ENCODE peak calls at places on chromosomes 11 and 22, in six cellular contexts. One of them, this sample, is unnamed.

GRCh38 chr11:115672999-115673411 is 168.8 kb upstream of the CADM1 start:
- DNase-seq in hepatocyte: peak; percentile 25
- DNase-seq in fibroblast of pulmonary artery: peak; percentile 1
- DNase-seq in HCT116: no peak
- DNase-seq in cardiac fibroblast: no peak
- DNase-seq in progenitor cell of endocrine pancreas: no peak
- DNase-seq in this sample: no peak

GRCh38 chr22:29151316-29151715 is 54.4 kb upstream of the EMID1 start:
- DNase-seq in hepatocyte: no peak
- DNase-seq in cardiac fibroblast: no peak
- DNase-seq in fibroblast of pulmonary artery: no peak
- DNase-seq in HCT116: no peak
- DNase-seq in progenitor cell of endocrine pancreas: no peak
- DNase-seq in this sample: no peak

GRCh38 chr11:6249822-6250555 is 9.6 kb upstream of the CCKBR start:
- DNase-seq in cardiac fibroblast: peak; percentile 80
- DNase-seq in hepatocyte: peak; percentile 78
- DNase-seq in fibroblast of pulmonary artery: peak; percentile 92
- DNase-seq in HCT116: peak; percentile 18
- DNase-seq in progenitor cell of endocrine pancreas: no peak
- DNase-seq in this sample: no peak

GRCh38 chr11:2789331-2789730 is 89.5 kb upstream of the KCNQ1OT1 start:
- DNase-seq in cardiac fibroblast: no peak
- DNase-seq in progenitor cell of endocrine pancreas: peak; percentile 7
- DNase-seq in hepatocyte: no peak
- DNase-seq in fibroblast of pulmonary artery: no peak
- DNase-seq in HCT116: no peak
- DNase-seq in this sample: no peak

GRCh38 chr22:49753961-49754673 is 73.6 kb downstream of the BRD1 start:
- DNase-seq in cardiac fibroblast: no peak
- DNase-seq in progenitor cell of endocrine pancreas: no peak
- DNase-seq in fibroblast of pulmonary artery: no peak
- DNase-seq in HCT116: no peak
- DNase-seq in hepatocyte: no peak
- DNase-seq in this sample: no peak

GRCh38 chr11:17517186-17517585 is 27.0 kb downstream of the USH1C start:
- DNase-seq in progenitor cell of endocrine pancreas: no peak
- DNase-seq in fibroblast of pulmonary artery: no peak
- DNase-seq in hepatocyte: no peak
- DNase-seq in HCT116: no peak
- DNase-seq in cardiac fibroblast: no peak
- DNase-seq in this sample: no peak

GRCh38 chr11:134911514-134912180 is 499.6 kb upstream of the B3GAT1 start:
- DNase-seq in fibroblast of pulmonary artery: no peak
- DNase-seq in cardiac fibroblast: no peak
- DNase-seq in hepatocyte: no peak
- DNase-seq in progenitor cell of endocrine pancreas: no peak
- DNase-seq in HCT116: no peak
- DNase-seq in this sample: no peak

GRCh38 chr11:45147871-45148270 is 1.4 kb downstream of the PRDM11 start:
- DNase-seq in hepatocyte: no peak
- DNase-seq in progenitor cell of endocrine pancreas: no peak
- DNase-seq in HCT116: no peak
- DNase-seq in cardiac fibroblast: no peak
- DNase-seq in fibroblast of pulmonary artery: no peak
- DNase-seq in this sample: no peak

GRCh38 chr11:44671234-44671633 is 55.5 kb upstream of the TSPAN18 start:
- DNase-seq in hepatocyte: no peak
- DNase-seq in HCT116: no peak
- DNase-seq in fibroblast of pulmonary artery: no peak
- DNase-seq in cardiac fibroblast: no peak
- DNase-seq in progenitor cell of endocrine pancreas: no peak
- DNase-seq in this sample: no peak

GRCh38 chr11:911031-911889 is 650 bp upstream of the CHID1 start:
- DNase-seq in cardiac fibroblast: peak; percentile 74
- DNase-seq in hepatocyte: peak; percentile 62
- DNase-seq in progenitor cell of endocrine pancreas: peak; percentile 44
- DNase-seq in HCT116: no peak
- DNase-seq in fibroblast of pulmonary artery: peak; percentile 47
- DNase-seq in this sample: no peak

GRCh38 chr11:104124979-104125378 is 39.0 kb downstream of the PDGFD start:
- DNase-seq in cardiac fibroblast: no peak
- DNase-seq in HCT116: no peak
- DNase-seq in hepatocyte: no peak
- DNase-seq in fibroblast of pulmonary artery: no peak
- DNase-seq in progenitor cell of endocrine pancreas: no peak
- DNase-seq in this sample: no peak

GRCh38 chr11:4095509-4096230 is 1.1 kb downstream of the RRM1 start:
- DNase-seq in HCT116: no peak
- DNase-seq in progenitor cell of endocrine pancreas: no peak
- DNase-seq in cardiac fibroblast: peak; percentile 87
- DNase-seq in fibroblast of pulmonary artery: peak; percentile 66
- DNase-seq in hepatocyte: peak; percentile 28
- DNase-seq in this sample: no peak

GRCh38 chr11:13440100-13440855 is 22.7 kb downstream of the BTBD10 start:
- DNase-seq in cardiac fibroblast: peak; percentile 97
- DNase-seq in HCT116: peak; percentile 3
- DNase-seq in progenitor cell of endocrine pancreas: no peak
- DNase-seq in hepatocyte: peak; percentile 34
- DNase-seq in fibroblast of pulmonary artery: peak; percentile 96
- DNase-seq in this sample: no peak

GRCh38 chr11:95082576-95083001 is 7.1 kb upstream of the ENDOD1 start:
- DNase-seq in HCT116: no peak
- DNase-seq in fibroblast of pulmonary artery: no peak
- DNase-seq in progenitor cell of endocrine pancreas: no peak
- DNase-seq in cardiac fibroblast: no peak
- DNase-seq in hepatocyte: no peak
- DNase-seq in this sample: no peak

GRCh38 chr11:2263012-2263565 is 7.3 kb downstream of the ASCL2 start:
- DNase-seq in progenitor cell of endocrine pancreas: no peak
- DNase-seq in fibroblast of pulmonary artery: no peak
- DNase-seq in HCT116: no peak
- DNase-seq in hepatocyte: no peak
- DNase-seq in cardiac fibroblast: no peak
- DNase-seq in this sample: no peak

GRCh38 chr11:8100151-8100550 is 19.1 kb downstream of the TUB start:
- DNase-seq in fibroblast of pulmonary artery: no peak
- DNase-seq in cardiac fibroblast: no peak
- DNase-seq in HCT116: no peak
- DNase-seq in hepatocyte: no peak
- DNase-seq in progenitor cell of endocrine pancreas: no peak
- DNase-seq in this sample: no peak

GRCh38 chr11:33624082-33624481 is 76.5 kb downstream of the C11orf91 start:
- DNase-seq in progenitor cell of endocrine pancreas: no peak
- DNase-seq in cardiac fibroblast: no peak
- DNase-seq in hepatocyte: no peak
- DNase-seq in HCT116: no peak
- DNase-seq in fibroblast of pulmonary artery: no peak
- DNase-seq in this sample: no peak

GRCh38 chr22:47233316-47234243 is 471.1 kb downstream of the TBC1D22A start:
- DNase-seq in cardiac fibroblast: no peak
- DNase-seq in hepatocyte: no peak
- DNase-seq in HCT116: no peak
- DNase-seq in fibroblast of pulmonary artery: no peak
- DNase-seq in progenitor cell of endocrine pancreas: no peak
- DNase-seq in this sample: no peak

GRCh38 chr22:32042924-32043323 is at the start of gene SLC5A1:
- DNase-seq in progenitor cell of endocrine pancreas: no peak
- DNase-seq in fibroblast of pulmonary artery: no peak
- DNase-seq in HCT116: no peak
- DNase-seq in hepatocyte: no peak
- DNase-seq in cardiac fibroblast: no peak
- DNase-seq in this sample: no peak

GRCh38 chr11:23112987-23113886 is 253.0 kb upstream of the CCDC179 start:
- DNase-seq in progenitor cell of endocrine pancreas: no peak
- DNase-seq in fibroblast of pulmonary artery: peak; percentile 65
- DNase-seq in cardiac fibroblast: peak; percentile 66
- DNase-seq in hepatocyte: peak; percentile 76
- DNase-seq in HCT116: no peak
- DNase-seq in this sample: peak; percentile 33

DNA sequence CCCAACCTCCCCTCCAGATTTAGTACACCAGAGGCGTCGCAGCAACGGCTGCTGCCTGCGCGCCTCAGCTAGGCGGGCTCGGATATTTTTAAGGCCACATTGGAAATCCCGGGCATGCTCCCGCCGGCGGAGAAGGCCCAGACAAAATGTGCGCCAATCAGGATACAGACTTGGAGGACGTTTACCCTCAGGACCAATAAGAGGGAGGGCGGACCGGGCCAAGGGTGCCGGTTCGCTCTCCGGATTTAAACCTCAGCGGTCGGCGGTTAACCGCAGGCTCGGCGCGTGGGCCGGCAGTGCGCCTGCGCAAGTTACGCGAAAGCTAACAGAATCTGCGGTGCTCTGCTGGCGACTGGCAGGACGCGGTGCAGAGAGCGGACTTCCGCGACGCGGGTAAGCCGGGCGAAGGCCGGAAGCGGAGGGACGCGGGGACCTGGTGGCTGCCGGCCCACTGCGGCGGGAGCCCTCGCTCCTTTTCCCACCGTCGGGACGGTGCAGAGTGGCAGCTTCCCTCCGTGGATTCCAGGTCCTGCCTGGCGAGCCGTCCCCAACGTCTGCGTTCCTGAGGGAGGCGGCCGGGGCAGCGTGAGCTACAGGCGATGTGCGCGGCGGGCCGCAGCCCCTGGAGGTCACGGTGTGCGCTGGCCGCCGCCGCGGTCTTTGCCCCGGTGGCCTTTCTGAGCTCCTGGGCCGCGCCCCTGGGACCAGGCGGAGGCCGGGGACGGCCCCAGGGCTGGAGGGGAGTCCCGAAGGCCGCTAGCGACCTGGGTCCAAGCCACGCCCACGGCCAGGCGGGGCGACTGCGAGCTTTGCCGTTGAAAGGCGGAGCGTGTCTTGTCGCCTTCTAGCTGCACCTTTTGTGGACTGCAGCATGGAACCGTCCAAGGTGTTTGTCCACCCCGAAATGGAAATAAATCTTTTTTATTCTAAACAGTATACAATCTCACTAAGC is at the start of gene HYLS1:
- DNase-seq in HCT116: peak; percentile 92
- DNase-seq in hepatocyte: peak; percentile 94
- DNase-seq in fibroblast of pulmonary artery: peak; percentile 98
- DNase-seq in cardiac fibroblast: peak; percentile 98
- DNase-seq in progenitor cell of endocrine pancreas: peak; percentile 81
- DNase-seq in this sample: peak; percentile 90
- TF ChIP-seq CTCF in HCT116: no peak
- TF ChIP-seq CTCF in hepatocyte: peak; percentile 25
- TF ChIP-seq CTCF in fibroblast of pulmonary artery: peak; percentile 37
- TF ChIP-seq CTCF in cardiac fibroblast: peak; percentile 35
- TF ChIP-seq CTCF in progenitor cell of endocrine pancreas: peak; percentile 31
- TF ChIP-seq CTCF in this sample: no peak

GRCh38 chr22:25048659-25049657 is 96.4 kb downstream of the KIAA1671 start:
- DNase-seq in HCT116: peak; percentile 46
- DNase-seq in cardiac fibroblast: peak; percentile 75
- DNase-seq in hepatocyte: peak; percentile 84
- DNase-seq in fibroblast of pulmonary artery: peak; percentile 73
- DNase-seq in progenitor cell of endocrine pancreas: peak; percentile 54
- DNase-seq in this sample: peak; percentile 68

GRCh38 chr22:25051983-25052710 is 99.6 kb downstream of the KIAA1671 start:
- DNase-seq in progenitor cell of endocrine pancreas: no peak
- DNase-seq in HCT116: no peak
- DNase-seq in fibroblast of pulmonary artery: no peak
- DNase-seq in hepatocyte: peak; percentile 54
- DNase-seq in cardiac fibroblast: no peak
- DNase-seq in this sample: no peak

GRCh38 chr22:25050566-25050965 is 98.0 kb downstream of the KIAA1671 start:
- DNase-seq in cardiac fibroblast: no peak
- DNase-seq in fibroblast of pulmonary artery: no peak
- DNase-seq in hepatocyte: no peak
- DNase-seq in progenitor cell of endocrine pancreas: no peak
- DNase-seq in HCT116: no peak
- DNase-seq in this sample: no peak

GRCh38 chr22:25049770-25050169 is 97.3 kb downstream of the KIAA1671 start:
- DNase-seq in progenitor cell of endocrine pancreas: no peak
- DNase-seq in cardiac fibroblast: no peak
- DNase-seq in fibroblast of pulmonary artery: no peak
- DNase-seq in HCT116: no peak
- DNase-seq in hepatocyte: no peak
- DNase-seq in this sample: no peak

DNA sequence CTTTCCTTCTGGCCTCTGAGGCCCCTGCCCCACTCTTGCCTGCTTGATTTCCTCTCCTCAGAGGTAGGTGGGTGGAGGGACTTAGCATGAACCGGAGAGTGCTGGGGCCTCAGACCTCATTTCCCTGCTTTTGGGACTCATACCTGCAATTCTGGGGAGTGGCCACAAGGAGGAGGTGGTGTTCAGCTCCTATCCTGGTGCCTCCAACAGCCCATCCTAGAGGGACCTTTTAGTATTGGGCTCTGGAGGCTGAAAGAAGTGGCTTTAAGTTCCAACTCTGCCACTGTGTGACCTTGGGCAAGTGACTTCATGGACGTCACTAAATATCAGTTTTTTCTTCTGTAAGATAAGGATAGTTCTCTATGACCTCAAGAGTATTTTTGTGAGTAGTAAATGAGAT is 98.6 kb downstream of the KIAA1671 start:
- DNase-seq in HCT116: peak; percentile 23
- DNase-seq in cardiac fibroblast: no peak
- DNase-seq in fibroblast of pulmonary artery: no peak
- DNase-seq in hepatocyte: no peak
- DNase-seq in progenitor cell of endocrine pancreas: no peak
- DNase-seq in this sample: no peak
- TF ChIP-seq CTCF in HCT116: peak; percentile 84
- TF ChIP-seq CTCF in cardiac fibroblast: peak; percentile 51
- TF ChIP-seq CTCF in fibroblast of pulmonary artery: peak; percentile 48
- TF ChIP-seq CTCF in hepatocyte: no peak
- TF ChIP-seq CTCF in progenitor cell of endocrine pancreas: peak; percentile 46
- TF ChIP-seq CTCF in this sample: peak; percentile 68

GRCh38 chr11:67599149-67599548 is 7.6 kb upstream of the NDUFV1 start:
- DNase-seq in hepatocyte: no peak
- DNase-seq in fibroblast of pulmonary artery: no peak
- DNase-seq in progenitor cell of endocrine pancreas: no peak
- DNase-seq in HCT116: no peak
- DNase-seq in cardiac fibroblast: no peak
- DNase-seq in this sample: no peak

GRCh38 chr11:67604815-67605214 is 1.9 kb upstream of the NDUFV1 start:
- DNase-seq in HCT116: no peak
- DNase-seq in cardiac fibroblast: no peak
- DNase-seq in progenitor cell of endocrine pancreas: no peak
- DNase-seq in hepatocyte: no peak
- DNase-seq in fibroblast of pulmonary artery: no peak
- DNase-seq in this sample: no peak

GRCh38 chr11:67601098-67601497 is 5.6 kb upstream of the NDUFV1 start:
- DNase-seq in hepatocyte: no peak
- DNase-seq in fibroblast of pulmonary artery: no peak
- DNase-seq in progenitor cell of endocrine pancreas: no peak
- DNase-seq in cardiac fibroblast: no peak
- DNase-seq in HCT116: no peak
- DNase-seq in this sample: no peak

GRCh38 chr11:67596753-67597300 is 9.9 kb upstream of the NDUFV1 start:
- DNase-seq in hepatocyte: no peak
- DNase-seq in cardiac fibroblast: no peak
- DNase-seq in fibroblast of pulmonary artery: no peak
- DNase-seq in HCT116: no peak
- DNase-seq in progenitor cell of endocrine pancreas: no peak
- DNase-seq in this sample: no peak

GRCh38 chr11:67600324-67601029 is 6.3 kb upstream of the NDUFV1 start:
- DNase-seq in hepatocyte: no peak
- DNase-seq in fibroblast of pulmonary artery: no peak
- DNase-seq in HCT116: no peak
- DNase-seq in progenitor cell of endocrine pancreas: no peak
- DNase-seq in cardiac fibroblast: no peak
- DNase-seq in this sample: no peak
- TF ChIP-seq CTCF in hepatocyte: no peak
- TF ChIP-seq CTCF in fibroblast of pulmonary artery: no peak
- TF ChIP-seq CTCF in HCT116: no peak
- TF ChIP-seq CTCF in progenitor cell of endocrine pancreas: no peak
- TF ChIP-seq CTCF in cardiac fibroblast: no peak
- TF ChIP-seq CTCF in this sample: no peak

GRCh38 chr11:43576834-43577521 is 103.6 kb upstream of the HSD17B12 start:
- DNase-seq in progenitor cell of endocrine pancreas: no peak
- DNase-seq in fibroblast of pulmonary artery: peak; percentile 62
- DNase-seq in cardiac fibroblast: peak; percentile 62
- DNase-seq in HCT116: peak; percentile 12
- DNase-seq in hepatocyte: peak; percentile 73
- DNase-seq in this sample: peak; percentile 75
- TF ChIP-seq CTCF in progenitor cell of endocrine pancreas: peak; percentile 30
- TF ChIP-seq CTCF in fibroblast of pulmonary artery: peak; percentile 35
- TF ChIP-seq CTCF in cardiac fibroblast: peak; percentile 53
- TF ChIP-seq CTCF in HCT116: peak; percentile 27
- TF ChIP-seq CTCF in hepatocyte: peak; percentile 24
- TF ChIP-seq CTCF in this sample: peak; percentile 44